ENCODE peak calls at places on chromosomes 6 and 20, in four cellular contexts. K is pancreas, P is GM03348, R is NCI-H2171 treated with DMSO at 0.1 percent for 48 hours. S is an unnamed sample.
A peak's percentile ranks its signal among the peaks of the same experiment; 100 is the strongest.

GRCh38 chr6:90319044-90319443 is 22.4 kb upstream of the BACH2 start:
- DNase-seq in K (no peak), P (no peak), R (peak; percentile 49), S (no peak)

GRCh38 chr6:4948781-4949450 is 54.9 kb downstream of the RPP40 start:
- DNase-seq in K (no peak), P (no peak), R (no peak), S (no peak)

GRCh38 chr6:71250050-71250689 is 38.4 kb upstream of the OGFRL1 start:
- DNase-seq in K (no peak), P (peak; percentile 77), R (no peak), S (no peak)

GRCh38 chr6:78942451-78942850 is 75.1 kb downstream of the IRAK1BP1 start:
- DNase-seq in K (no peak), P (peak; percentile 6), R (no peak), S (no peak)

GRCh38 chr20:57848282-57848681 is 138.5 kb upstream of the PMEPA1 start:
- DNase-seq in K (no peak), P (no peak), R (no peak), S (no peak)

GRCh38 chr6:148441454-148441911 is 98.8 kb downstream of the SASH1 start:
- DNase-seq in K (no peak), P (peak; percentile 60), R (no peak), S (no peak)

GRCh38 chr6:112153926-112154621 is 66.7 kb downstream of the FAM229B start:
- DNase-seq in K (no peak), P (peak; percentile 57), R (peak; percentile 94), S (peak; percentile 33)

GRCh38 chr6:15870354-15871043 is 207.7 kb upstream of the DTNBP1 start:
- DNase-seq in K (no peak), P (no peak), R (no peak), S (no peak)

GRCh38 chr6:153334121-153334520 is 203.0 kb upstream of the RGS17 start:
- DNase-seq in K (no peak), P (no peak), R (no peak), S (no peak)

GRCh38 chr6:6825986-6826901 is 237.7 kb downstream of the LY86 start:
- DNase-seq in K (no peak), P (no peak), R (peak; percentile 41), S (no peak)

GRCh38 chr20:32067234-32067821 is 15.3 kb downstream of the HCK start:
- DNase-seq in K (no peak), P (peak; percentile 88), R (peak; percentile 50), S (no peak)

GRCh38 chr6:35026434-35027222 is 114.5 kb downstream of the TCP11 start:
- DNase-seq in K (no peak), P (no peak), R (no peak), S (no peak)

GRCh38 chr20:3730803-3731370 is 1.6 kb upstream of the HSPA12B start:
- DNase-seq in K (no peak), P (no peak), R (no peak), S (no peak)

GRCh38 chr6:115753446-115753845 is 307.2 kb downstream of the FRK start:
- DNase-seq in K (no peak), P (no peak), R (no peak), S (no peak)

GRCh38 chr20:49281913-49282467 is 4.1 kb upstream of the ZNFX1 start:
- DNase-seq in K (no peak), P (no peak), R (no peak), S (peak; percentile 21)

GRCh38 chr6:34463299-34463698 is 2.6 kb upstream of the PACSIN1 start:
- DNase-seq in K (no peak), P (no peak), R (no peak), S (no peak)

GRCh38 chr6:37340639-37340943 is 13.2 kb upstream of the RNF8 start:
- DNase-seq in K (no peak), P (no peak), R (no peak), S (no peak)

GRCh38 chr20:34065260-34065659 is 46.8 kb downstream of the EIF2S2 start:
- DNase-seq in K (no peak), P (peak; percentile 63), R (no peak), S (peak; percentile 59)

GRCh38 chr20:35319206-35320197 is 27.3 kb upstream of the FAM83C start:
- DNase-seq in K (no peak), P (peak; percentile 52), R (peak; percentile 46), S (no peak)

GRCh38 chr6:20227350-20227749 is 15.1 kb upstream of the MBOAT1 start:
- DNase-seq in K (no peak), P (no peak), R (no peak), S (no peak)

GRCh38 chr6:168032383-168032760 is 34.9 kb downstream of the KIF25 start:
- DNase-seq in K (no peak), P (peak; percentile 87), R (no peak), S (no peak)

GRCh38 chr20:25279403-25279802 is 31.5 kb downstream of the PYGB start:
- DNase-seq in K (no peak), P (no peak), R (no peak), S (no peak)